ENCODE peak calls at places on chromosomes 7 and 10, in four cellular contexts. N is lung microvascular endothelial cell, T is NCI-H1417, E is fibroblast of the aortic adventitia. I is an unnamed sample.

GRCh38 chr10:924524-924859 is 7.0 kb downstream of the LARP4B start:
- DNase-seq in N (no peak), T (no peak), E (no peak), I (no peak)

GRCh38 chr7:100728196-100728595 is 5.2 kb upstream of the ZAN start:
- DNase-seq in N (no peak), T (no peak), E (no peak), I (no peak)

GRCh38 chr10:804787-805634 is 115.5 kb upstream of the DIP2C start:
- DNase-seq in N (no peak), T (no peak), E (no peak), I (no peak)

GRCh38 chr10:1398626-1399410 is 338.5 kb downstream of the ADARB2 start:
- DNase-seq in N (no peak), T (no peak), E (no peak), I (no peak)

GRCh38 chr10:93039721-93040120 is 20.9 kb upstream of the CYP26C1 start:
- DNase-seq in N (no peak), T (no peak), E (peak), I (no peak)

GRCh38 chr7:5177060-5177459 is 13.0 kb upstream of the WIPI2 start:
- DNase-seq in N (peak), T (no peak), E (peak), I (peak)

GRCh38 chr10:49569031-49569765 is 30.3 kb upstream of the ERCC6 start:
- DNase-seq in N (no peak), T (no peak), E (peak), I (no peak)

GRCh38 chr7:156732091-156732621 is 91.6 kb downstream of the RNF32 start:
- DNase-seq in N (peak), T (no peak), E (no peak), I (no peak)

GRCh38 chr7:100673942-100674431 is 447 bp downstream of the GNB2 start:
- DNase-seq in N (no peak), T (peak), E (peak), I (no peak)

GRCh38 chr10:125148021-125148439 is 12.3 kb downstream of the CTBP2 start:
- DNase-seq in N (no peak), T (no peak), E (peak), I (peak)

GRCh38 chr10:75466886-75467285 is 35.5 kb downstream of the LRMDA start:
- DNase-seq in N (no peak), T (no peak), E (peak), I (no peak)

GRCh38 chr7:102273749-102274712 is 12.6 kb upstream of the SH2B2 start:
- DNase-seq in N (peak), T (no peak), E (peak), I (no peak)

GRCh38 chr7:99098824-99099498 is 44.9 kb downstream of the SMURF1 start:
- DNase-seq in N (no peak), T (no peak), E (peak), I (no peak)

GRCh38 chr10:129953541-129954031 is 10.5 kb downstream of the EBF3 start:
- DNase-seq in N (no peak), T (no peak), E (peak), I (no peak)